ENCODE peak calls at places on chromosomes 11 and 22, in ten cellular contexts. L is AG09319, V is coronary artery, Y is heart left ventricle, J is mucosa of descending colon, D is astrocyte of the cerebellum, U is HL-60, G is left lung, F is SK-N-SH, C is fibroblast of lung. I is an unnamed sample.

GRCh38 chr11:107017433-107018227 is 646 bp downstream of the GUCY1A2 start:
- DNase-seq in L (no peak), V (peak; percentile 69), Y (peak; percentile 64), J (peak; percentile 45), D (no peak), U (peak; percentile 46), G (peak; percentile 36), F (peak; percentile 80), C (peak; percentile 44), I (peak; percentile 90)

GRCh38 chr11:59283825-59284772 is 71.4 kb upstream of the MPEG1 start:
- DNase-seq in L (peak; percentile 5), V (no peak), Y (peak; percentile 45), J (no peak), D (peak; percentile 16), U (peak; percentile 71), G (no peak), F (no peak), C (peak; percentile 63), I (peak; percentile 36)

GRCh38 chr22:38080847-38081635 is 2.9 kb downstream of the SLC16A8 start:
- DNase-seq in L (no peak), V (no peak), Y (peak; percentile 58), J (no peak), D (no peak), U (peak; percentile 17), G (no peak), F (peak; percentile 76), C (peak; percentile 24), I (peak; percentile 71)

GRCh38 chr11:113533425-113533698 is 58.2 kb upstream of the DRD2 start:
- DNase-seq in L (no peak), V (no peak), Y (no peak), J (no peak), D (no peak), U (no peak), G (no peak), F (no peak), C (no peak), I (no peak)

GRCh38 chr11:128389461-128389976 is 197.8 kb downstream of the ETS1 start:
- DNase-seq in L (no peak), V (no peak), Y (peak; percentile 40), J (no peak), D (no peak), U (no peak), G (no peak), F (no peak), C (no peak), I (no peak)

GRCh38 chr22:35482974-35483373 is 57.7 kb upstream of the RASD2 start:
- DNase-seq in L (no peak), V (no peak), Y (no peak), J (no peak), D (no peak), U (no peak), G (no peak), F (no peak), C (no peak), I (no peak)

GRCh38 chr11:125429174-125429707 is 66.8 kb downstream of the FEZ1 start:
- DNase-seq in L (no peak), V (no peak), Y (peak; percentile 76), J (no peak), D (peak; percentile 38), U (peak; percentile 45), G (no peak), F (peak; percentile 74), C (peak; percentile 54), I (peak; percentile 84)

GRCh38 chr11:31069447-31070205 is 299.9 kb downstream of the DCDC1 start:
- DNase-seq in L (no peak), V (no peak), Y (no peak), J (no peak), D (no peak), U (no peak), G (no peak), F (no peak), C (no peak), I (no peak)

GRCh38 chr11:47376183-47376542 is 2.2 kb downstream of the SPI1 start:
- DNase-seq in L (no peak), V (no peak), Y (no peak), J (peak; percentile 38), D (no peak), U (peak; percentile 32), G (no peak), F (no peak), C (no peak), I (no peak)

GRCh38 chr22:26589367-26589844 is 526 bp downstream of the TPST2 start:
- DNase-seq in L (no peak), V (peak; percentile 79), Y (peak; percentile 55), J (peak; percentile 70), D (no peak), U (peak; percentile 3), G (peak; percentile 60), F (peak; percentile 60), C (no peak), I (peak; percentile 28)

GRCh38 chr22:26588749-26589366 is 1.1 kb downstream of the TPST2 start:
- DNase-seq in L (no peak), V (no peak), Y (no peak), J (no peak), D (no peak), U (peak; percentile 16), G (no peak), F (no peak), C (no peak), I (no peak)

GRCh38 chr22:26587991-26588613 is 1.8 kb downstream of the TPST2 start:
- DNase-seq in L (no peak), V (no peak), Y (no peak), J (no peak), D (no peak), U (peak; percentile 43), G (no peak), F (no peak), C (no peak), I (no peak)

GRCh38 chr22:26590525-26590858 is 560 bp upstream of the TPST2 start:
- DNase-seq in L (no peak), V (no peak), Y (no peak), J (no peak), D (no peak), U (peak; percentile 47), G (no peak), F (no peak), C (peak; percentile 30), I (no peak)

GRCh38 chr22:26589845-26590524 is at the start of gene TPST2:
- DNase-seq in L (peak; percentile 32), V (peak; percentile 88), Y (peak; percentile 83), J (peak; percentile 88), D (peak; percentile 19), U (peak; percentile 53), G (peak; percentile 82), F (peak; percentile 98), C (peak; percentile 66), I (peak; percentile 79)
- TF ChIP-seq CTCF in L (no peak), V (no peak), Y (no peak), J (no peak), D (no peak), U (no peak), G (no peak), F (no peak), C (no peak), I (no peak)

DNA sequence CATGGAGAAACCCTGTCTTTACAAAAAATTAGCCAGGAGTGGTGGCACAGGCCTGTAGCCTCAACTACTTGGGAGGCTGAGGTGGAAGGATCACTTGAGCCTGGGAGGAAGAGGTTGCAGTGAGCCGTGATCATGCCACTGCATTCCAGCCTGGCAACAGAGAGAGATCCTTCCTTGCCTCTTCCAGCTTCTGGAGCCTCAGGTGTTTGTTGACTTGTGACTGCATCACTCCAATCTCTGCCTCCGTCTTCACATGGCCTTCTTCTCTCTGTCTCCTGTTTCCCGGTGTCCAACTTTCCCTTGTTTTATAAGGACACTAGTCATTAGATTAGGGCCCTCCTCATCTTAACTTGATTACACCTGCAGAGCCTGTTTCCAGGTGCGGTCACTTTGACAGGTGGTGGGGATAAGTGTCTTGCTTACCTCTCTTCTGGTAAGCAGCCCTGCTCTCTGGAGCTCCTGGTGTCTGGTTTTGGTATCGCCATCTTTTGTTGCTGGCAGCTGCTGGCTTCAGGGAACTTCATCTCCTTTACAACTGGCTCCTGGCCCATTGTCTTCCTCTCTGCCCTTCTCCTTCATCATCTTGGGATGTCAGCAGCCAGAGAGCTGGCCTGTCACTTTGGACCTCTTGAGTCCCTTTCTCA is 8.2 kb upstream of the USP2 start:
- DNase-seq in L (no peak), V (no peak), Y (no peak), J (no peak), D (no peak), U (no peak), G (no peak), F (no peak), C (no peak), I (no peak)
- TF ChIP-seq CTCF in L (peak; percentile 16), V (no peak), Y (no peak), J (no peak), D (peak; percentile 49), U (peak; percentile 40), G (no peak), F (peak; percentile 33), C (no peak), I (peak; percentile 32)

GRCh38 chr11:68784653-68785052 is 33.3 kb upstream of the TESMIN start:
- DNase-seq in L (no peak), V (no peak), Y (no peak), J (no peak), D (no peak), U (no peak), G (no peak), F (no peak), C (no peak), I (no peak)

GRCh38 chr11:68778205-68778604 is 26.9 kb upstream of the TESMIN start:
- DNase-seq in L (no peak), V (no peak), Y (peak; percentile 54), J (no peak), D (no peak), U (no peak), G (no peak), F (no peak), C (no peak), I (no peak)

GRCh38 chr11:68782711-68783110 is 31.4 kb upstream of the TESMIN start:
- DNase-seq in L (no peak), V (no peak), Y (no peak), J (no peak), D (no peak), U (no peak), G (no peak), F (no peak), C (no peak), I (no peak)

GRCh38 chr11:68783216-68783821 is 32.0 kb upstream of the TESMIN start:
- DNase-seq in L (no peak), V (no peak), Y (peak; percentile 84), J (no peak), D (no peak), U (no peak), G (no peak), F (no peak), C (no peak), I (no peak)

GRCh38 chr11:68780829-68781228 is 29.5 kb upstream of the TESMIN start:
- DNase-seq in L (no peak), V (no peak), Y (peak; percentile 83), J (no peak), D (no peak), U (peak; percentile 7), G (peak; percentile 53), F (peak; percentile 54), C (no peak), I (no peak)
- TF ChIP-seq CTCF in L (no peak), V (no peak), Y (no peak), J (no peak), D (no peak), U (no peak), G (no peak), F (no peak), C (no peak), I (no peak)

DNA sequence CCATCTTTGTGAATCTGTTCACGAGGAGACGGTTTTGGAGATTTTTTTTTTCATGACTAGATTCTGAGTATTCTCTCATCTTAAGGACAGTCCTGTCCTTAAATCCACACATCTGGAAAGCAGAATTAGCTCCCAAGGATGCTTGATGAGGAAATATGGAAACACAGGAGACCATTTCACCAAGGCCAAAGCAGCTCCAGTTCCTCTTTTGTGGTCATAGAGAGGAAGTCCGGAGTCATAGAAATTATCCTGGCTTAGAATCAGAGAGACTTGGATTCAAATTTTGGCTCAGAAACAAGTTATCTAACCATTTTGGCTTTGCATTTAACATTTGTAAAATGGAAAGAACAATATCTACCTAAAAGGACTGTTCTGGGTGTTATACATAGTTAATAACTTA is 7.3 kb upstream of the TEAD1 start:
- DNase-seq in L (no peak), V (no peak), Y (no peak), J (no peak), D (no peak), U (peak; percentile 14), G (no peak), F (no peak), C (no peak), I (no peak)
- TF ChIP-seq CTCF in L (no peak), V (no peak), Y (no peak), J (no peak), D (no peak), U (no peak), G (no peak), F (no peak), C (no peak), I (no peak)